ENCODE peak calls at places on chromosome 15, in seven cellular contexts. One of them, this sample, is unnamed.

GRCh38 chr15:68729789-68730201 is 90.9 kb downstream of the ANP32A start:
- DNase-seq in HCT116: no peak
- DNase-seq in H1: no peak
- DNase-seq in K562: no peak
- DNase-seq in HepG2: no peak
- DNase-seq in SK-N-SH: no peak
- DNase-seq in GM12878: no peak
- DNase-seq in this sample: no peak

GRCh38 chr15:51714911-51715310 is 22.5 kb downstream of the LYSMD2 start:
- DNase-seq in HCT116: no peak
- DNase-seq in H1: no peak
- DNase-seq in K562: no peak
- DNase-seq in HepG2: no peak
- DNase-seq in SK-N-SH: no peak
- DNase-seq in GM12878: no peak
- DNase-seq in this sample: no peak

GRCh38 chr15:100778831-100779288 is 100.8 kb upstream of the ALDH1A3 start:
- DNase-seq in HCT116: no peak
- DNase-seq in H1: no peak
- DNase-seq in K562: no peak
- DNase-seq in HepG2: no peak
- DNase-seq in SK-N-SH: no peak
- DNase-seq in GM12878: no peak
- DNase-seq in this sample: no peak

GRCh38 chr15:58590901-58591300 is 158.6 kb downstream of the ADAM10 start:
- DNase-seq in HCT116: no peak
- DNase-seq in H1: no peak
- DNase-seq in K562: no peak
- DNase-seq in HepG2: no peak
- DNase-seq in SK-N-SH: no peak
- DNase-seq in GM12878: no peak
- DNase-seq in this sample: no peak

GRCh38 chr15:35545316-35545824 is 595 bp downstream of the DPH6 start:
- DNase-seq in HCT116: peak; percentile 21
- DNase-seq in H1: no peak
- DNase-seq in K562: peak; percentile 27
- DNase-seq in HepG2: peak; percentile 6
- DNase-seq in SK-N-SH: peak; percentile 44
- DNase-seq in GM12878: peak; percentile 16
- DNase-seq in this sample: no peak

GRCh38 chr15:37931321-37931720 is 3.1 kb upstream of the TMCO5A start:
- DNase-seq in HCT116: no peak
- DNase-seq in H1: no peak
- DNase-seq in K562: no peak
- DNase-seq in HepG2: no peak
- DNase-seq in SK-N-SH: no peak
- DNase-seq in GM12878: no peak
- DNase-seq in this sample: no peak

GRCh38 chr15:51401872-51402517 is 60.5 kb downstream of the GLDN start:
- DNase-seq in HCT116: no peak
- DNase-seq in H1: no peak
- DNase-seq in K562: peak; percentile 56
- DNase-seq in HepG2: peak; percentile 23
- DNase-seq in SK-N-SH: peak; percentile 39
- DNase-seq in GM12878: no peak
- DNase-seq in this sample: peak; percentile 28

GRCh38 chr15:75727031-75727531 is 14.4 kb upstream of the CSPG4 start:
- DNase-seq in HCT116: no peak
- DNase-seq in H1: no peak
- DNase-seq in K562: no peak
- DNase-seq in HepG2: no peak
- DNase-seq in SK-N-SH: no peak
- DNase-seq in GM12878: no peak
- DNase-seq in this sample: no peak

GRCh38 chr15:23565395-23566069 is at the start of gene MKRN3:
- DNase-seq in HCT116: peak; percentile 87
- DNase-seq in H1: no peak
- DNase-seq in K562: peak; percentile 83
- DNase-seq in HepG2: peak; percentile 44
- DNase-seq in SK-N-SH: peak; percentile 70
- DNase-seq in GM12878: no peak
- DNase-seq in this sample: no peak

GRCh38 chr15:61518191-61518950 is 289.3 kb upstream of the RORA start:
- DNase-seq in HCT116: no peak
- DNase-seq in H1: no peak
- DNase-seq in K562: no peak
- DNase-seq in HepG2: no peak
- DNase-seq in SK-N-SH: no peak
- DNase-seq in GM12878: no peak
- DNase-seq in this sample: no peak

GRCh38 chr15:61521961-61522360 is 292.9 kb upstream of the RORA start:
- DNase-seq in HCT116: no peak
- DNase-seq in H1: no peak
- DNase-seq in K562: no peak
- DNase-seq in HepG2: no peak
- DNase-seq in SK-N-SH: no peak
- DNase-seq in GM12878: no peak
- DNase-seq in this sample: no peak

GRCh38 chr15:61519296-61519695 is 290.2 kb upstream of the RORA start:
- DNase-seq in HCT116: no peak
- DNase-seq in H1: no peak
- DNase-seq in K562: no peak
- DNase-seq in HepG2: no peak
- DNase-seq in SK-N-SH: no peak
- DNase-seq in GM12878: no peak
- DNase-seq in this sample: no peak

GRCh38 chr15:61517335-61517734 is 288.2 kb upstream of the RORA start:
- DNase-seq in HCT116: no peak
- DNase-seq in H1: no peak
- DNase-seq in K562: no peak
- DNase-seq in HepG2: no peak
- DNase-seq in SK-N-SH: no peak
- DNase-seq in GM12878: no peak
- DNase-seq in this sample: no peak

GRCh38 chr15:61517776-61518175 is 288.7 kb upstream of the RORA start:
- DNase-seq in HCT116: no peak
- DNase-seq in H1: no peak
- DNase-seq in K562: no peak
- DNase-seq in HepG2: no peak
- DNase-seq in SK-N-SH: no peak
- DNase-seq in GM12878: no peak
- DNase-seq in this sample: no peak
- TF ChIP-seq JUND in HCT116: no peak
- TF ChIP-seq JUND in H1: no peak
- TF ChIP-seq JUND in K562: no peak
- TF ChIP-seq JUND in HepG2: no peak
- TF ChIP-seq JUND in SK-N-SH: no peak
- TF ChIP-seq JUND in GM12878: no peak
- TF ChIP-seq JUND in this sample: no peak

GRCh38 chr15:64635486-64635815 is 139.9 kb downstream of the RBPMS2 start:
- DNase-seq in HCT116: no peak
- DNase-seq in H1: no peak
- DNase-seq in K562: no peak
- DNase-seq in HepG2: peak; percentile 42
- DNase-seq in SK-N-SH: peak; percentile 33
- DNase-seq in GM12878: peak; percentile 73
- DNase-seq in this sample: no peak
- TF ChIP-seq JUND in HCT116: no peak
- TF ChIP-seq JUND in H1: no peak
- TF ChIP-seq JUND in K562: no peak
- TF ChIP-seq JUND in HepG2: no peak
- TF ChIP-seq JUND in SK-N-SH: no peak
- TF ChIP-seq JUND in GM12878: no peak
- TF ChIP-seq JUND in this sample: no peak

GRCh38 chr15:93050648-93051047 is 38.4 kb downstream of the RGMA start:
- DNase-seq in HCT116: no peak
- DNase-seq in H1: no peak
- DNase-seq in K562: no peak
- DNase-seq in HepG2: no peak
- DNase-seq in SK-N-SH: no peak
- DNase-seq in GM12878: no peak
- DNase-seq in this sample: no peak

GRCh38 chr15:93049914-93050534 is 39.0 kb downstream of the RGMA start:
- DNase-seq in HCT116: no peak
- DNase-seq in H1: no peak
- DNase-seq in K562: no peak
- DNase-seq in HepG2: no peak
- DNase-seq in SK-N-SH: no peak
- DNase-seq in GM12878: no peak
- DNase-seq in this sample: no peak

GRCh38 chr15:93049233-93049632 is 39.8 kb downstream of the RGMA start:
- DNase-seq in HCT116: no peak
- DNase-seq in H1: no peak
- DNase-seq in K562: no peak
- DNase-seq in HepG2: no peak
- DNase-seq in SK-N-SH: no peak
- DNase-seq in GM12878: no peak
- DNase-seq in this sample: no peak

GRCh38 chr15:93052090-93052892 is 36.7 kb downstream of the RGMA start:
- DNase-seq in HCT116: no peak
- DNase-seq in H1: no peak
- DNase-seq in K562: peak; percentile 53
- DNase-seq in HepG2: no peak
- DNase-seq in SK-N-SH: no peak
- DNase-seq in GM12878: no peak
- DNase-seq in this sample: no peak

GRCh38 chr15:93051236-93052089 is 37.5 kb downstream of the RGMA start:
- DNase-seq in HCT116: no peak
- DNase-seq in H1: no peak
- DNase-seq in K562: no peak
- DNase-seq in HepG2: no peak
- DNase-seq in SK-N-SH: no peak
- DNase-seq in GM12878: no peak
- DNase-seq in this sample: no peak
- TF ChIP-seq JUND in HCT116: no peak
- TF ChIP-seq JUND in H1: no peak
- TF ChIP-seq JUND in K562: no peak
- TF ChIP-seq JUND in HepG2: no peak
- TF ChIP-seq JUND in SK-N-SH: no peak
- TF ChIP-seq JUND in GM12878: no peak
- TF ChIP-seq JUND in this sample: no peak

GRCh38 chr15:67097893-67098740 is 32.7 kb downstream of the SMAD3 start:
- DNase-seq in HCT116: no peak
- DNase-seq in H1: no peak
- DNase-seq in K562: peak; percentile 76
- DNase-seq in HepG2: no peak
- DNase-seq in SK-N-SH: no peak
- DNase-seq in GM12878: no peak
- DNase-seq in this sample: no peak
- TF ChIP-seq JUND in HCT116: no peak
- TF ChIP-seq JUND in H1: no peak
- TF ChIP-seq JUND in K562: no peak
- TF ChIP-seq JUND in HepG2: no peak
- TF ChIP-seq JUND in SK-N-SH: no peak
- TF ChIP-seq JUND in GM12878: no peak
- TF ChIP-seq JUND in this sample: no peak

GRCh38 chr15:27482344-27482743 is 511.4 kb downstream of the GABRG3 start:
- DNase-seq in HCT116: no peak
- DNase-seq in H1: no peak
- DNase-seq in K562: no peak
- DNase-seq in HepG2: no peak
- DNase-seq in SK-N-SH: no peak
- DNase-seq in GM12878: no peak
- DNase-seq in this sample: no peak
- TF ChIP-seq JUND in HCT116: no peak
- TF ChIP-seq JUND in H1: no peak
- TF ChIP-seq JUND in K562: no peak
- TF ChIP-seq JUND in HepG2: no peak
- TF ChIP-seq JUND in SK-N-SH: no peak
- TF ChIP-seq JUND in GM12878: no peak
- TF ChIP-seq JUND in this sample: no peak

GRCh38 chr15:98442901-98443300 is 205.4 kb upstream of the IGF1R start:
- DNase-seq in HCT116: no peak
- DNase-seq in H1: no peak
- DNase-seq in K562: no peak
- DNase-seq in HepG2: no peak
- DNase-seq in SK-N-SH: no peak
- DNase-seq in GM12878: no peak
- DNase-seq in this sample: peak; percentile 77

GRCh38 chr15:98442379-98442833 is 205.9 kb upstream of the IGF1R start:
- DNase-seq in HCT116: peak; percentile 57
- DNase-seq in H1: peak; percentile 25
- DNase-seq in K562: peak; percentile 65
- DNase-seq in HepG2: peak; percentile 51
- DNase-seq in SK-N-SH: peak; percentile 61
- DNase-seq in GM12878: no peak
- DNase-seq in this sample: peak; percentile 87

GRCh38 chr15:98441599-98441998 is 206.7 kb upstream of the IGF1R start:
- DNase-seq in HCT116: no peak
- DNase-seq in H1: no peak
- DNase-seq in K562: no peak
- DNase-seq in HepG2: no peak
- DNase-seq in SK-N-SH: no peak
- DNase-seq in GM12878: no peak
- DNase-seq in this sample: no peak

GRCh38 chr15:98439523-98439942 is 208.8 kb upstream of the IGF1R start:
- DNase-seq in HCT116: no peak
- DNase-seq in H1: no peak
- DNase-seq in K562: no peak
- DNase-seq in HepG2: no peak
- DNase-seq in SK-N-SH: no peak
- DNase-seq in GM12878: no peak
- DNase-seq in this sample: no peak

GRCh38 chr15:98440917-98441316 is 207.4 kb upstream of the IGF1R start:
- DNase-seq in HCT116: no peak
- DNase-seq in H1: no peak
- DNase-seq in K562: no peak
- DNase-seq in HepG2: no peak
- DNase-seq in SK-N-SH: no peak
- DNase-seq in GM12878: no peak
- DNase-seq in this sample: no peak
- TF ChIP-seq JUND in HCT116: no peak
- TF ChIP-seq JUND in H1: no peak
- TF ChIP-seq JUND in K562: no peak
- TF ChIP-seq JUND in HepG2: no peak
- TF ChIP-seq JUND in SK-N-SH: no peak
- TF ChIP-seq JUND in GM12878: no peak
- TF ChIP-seq JUND in this sample: no peak

GRCh38 chr15:61856295-61856694 is 204.0 kb downstream of the VPS13C start:
- DNase-seq in HCT116: no peak
- DNase-seq in H1: no peak
- DNase-seq in K562: no peak
- DNase-seq in HepG2: no peak
- DNase-seq in SK-N-SH: no peak
- DNase-seq in GM12878: no peak
- DNase-seq in this sample: no peak

GRCh38 chr15:61857169-61857829 is 202.9 kb downstream of the VPS13C start:
- DNase-seq in HCT116: no peak
- DNase-seq in H1: no peak
- DNase-seq in K562: no peak
- DNase-seq in HepG2: no peak
- DNase-seq in SK-N-SH: no peak
- DNase-seq in GM12878: no peak
- DNase-seq in this sample: no peak

DNA sequence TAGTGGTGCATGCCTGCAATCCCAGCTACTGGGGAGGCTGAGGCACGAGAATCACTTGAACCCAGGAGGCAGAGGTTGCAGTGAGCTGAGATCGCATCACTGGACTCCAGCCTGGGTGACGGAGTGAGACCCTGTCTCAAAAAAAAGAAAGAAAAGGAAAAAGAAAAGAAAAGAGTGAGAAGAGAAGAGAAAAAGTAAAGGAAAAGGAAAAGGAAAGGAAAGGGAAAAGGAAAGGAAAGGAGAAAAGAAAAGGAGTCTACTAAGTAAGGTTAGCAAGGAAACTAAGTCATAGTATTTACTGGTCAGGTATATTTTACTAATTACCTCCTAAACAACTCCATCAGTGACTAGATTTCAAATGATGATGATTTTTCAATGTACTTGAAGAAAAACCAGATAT is 198.3 kb downstream of the VPS13C start:
- DNase-seq in HCT116: no peak
- DNase-seq in H1: no peak
- DNase-seq in K562: no peak
- DNase-seq in HepG2: no peak
- DNase-seq in SK-N-SH: no peak
- DNase-seq in GM12878: no peak
- DNase-seq in this sample: no peak
- TF ChIP-seq JUND in HCT116: no peak
- TF ChIP-seq JUND in H1: no peak
- TF ChIP-seq JUND in K562: no peak
- TF ChIP-seq JUND in HepG2: no peak
- TF ChIP-seq JUND in SK-N-SH: no peak
- TF ChIP-seq JUND in GM12878: no peak
- TF ChIP-seq JUND in this sample: no peak

This sample was measured in T47D.